ENCODE peak calls at places on chromosomes 6 and 20, in six cellular contexts. X, U, K, G, L and Y are unnamed samples.

GRCh38 chr6:158049055-158050028 is 67.7 kb downstream of the SYNJ2 start:
- DNase-seq in X (no peak), U (peak), K (no peak), G (no peak), L (no peak), Y (no peak)

GRCh38 chr6:26318459-26319404 is 46.3 kb upstream of the BTN3A2 start:
- DNase-seq in X (no peak), U (no peak), K (no peak), G (no peak), L (no peak), Y (no peak)

GRCh38 chr6:20633566-20634340 is 99.5 kb downstream of the CDKAL1 start:
- DNase-seq in X (no peak), U (no peak), K (no peak), G (no peak), L (no peak), Y (no peak)

GRCh38 chr20:56440346-56441007 is 27.9 kb upstream of the RTF2 start:
- DNase-seq in X (no peak), U (peak), K (no peak), G (no peak), L (no peak), Y (no peak)

GRCh38 chr20:39851459-39851858 is 837.6 kb downstream of the MAFB start:
- DNase-seq in X (no peak), U (no peak), K (no peak), G (no peak), L (no peak), Y (no peak)

GRCh38 chr20:12068146-12068545 is 150.5 kb downstream of the BTBD3 start:
- DNase-seq in X (no peak), U (no peak), K (no peak), G (no peak), L (no peak), Y (no peak)

GRCh38 chr6:158907931-158908330 is 88.8 kb upstream of the EZR start:
- DNase-seq in X (no peak), U (peak), K (no peak), G (no peak), L (no peak), Y (no peak)

GRCh38 chr20:36542019-36542488 is 735 bp downstream of the MYL9 start:
- DNase-seq in X (peak), U (no peak), K (no peak), G (no peak), L (no peak), Y (no peak)

GRCh38 chr20:59939879-59940128 is 301 bp downstream of the PPP1R3D start:
- DNase-seq in X (peak), U (no peak), K (no peak), G (no peak), L (no peak), Y (no peak)

GRCh38 chr6:101806241-101806640 is 412.7 kb downstream of the GRIK2 start:
- DNase-seq in X (no peak), U (no peak), K (no peak), G (no peak), L (peak), Y (no peak)

GRCh38 chr6:57006101-57006500 is 40.4 kb upstream of the KIAA1586 start:
- DNase-seq in X (no peak), U (no peak), K (no peak), G (no peak), L (no peak), Y (no peak)

GRCh38 chr20:19291024-19291817 is 78.8 kb downstream of the SLC24A3 start:
- DNase-seq in X (no peak), U (no peak), K (no peak), G (no peak), L (no peak), Y (no peak)

GRCh38 chr20:45061244-45061643 is 39.7 kb downstream of the KCNS1 start:
- DNase-seq in X (no peak), U (no peak), K (no peak), G (no peak), L (peak), Y (no peak)